ENCODE peak calls at places on chromosome 18, in eight cellular contexts. P is A673, Y is cardiac muscle cell, D is pancreas, I is uterus, U is astrocyte of the spinal cord, O is cardiac fibroblast, E is tibial artery. K is an unnamed sample.

GRCh38 chr18:21083017-21083416 is 28.6 kb downstream of the ROCK1 start:
- DNase-seq in E (no peak), D (no peak), Y (no peak), O (no peak), U (no peak), P (no peak), I (no peak), K (no peak)

GRCh38 chr18:9792565-9793226 is 84.6 kb downstream of the RAB31 start:
- DNase-seq in O (no peak), P (peak), D (no peak), E (no peak), I (no peak), Y (no peak), U (no peak), K (no peak)

GRCh38 chr18:3060667-3061580 is 48.0 kb upstream of the LPIN2 start:
- DNase-seq in E (no peak), D (no peak), O (no peak), P (no peak), I (no peak), U (no peak), Y (no peak), K (no peak)

GRCh38 chr18:58413667-58414628 is 214.9 kb downstream of the ALPK2 start:
- DNase-seq in O (no peak), P (no peak), D (no peak), Y (no peak), E (peak), I (no peak), U (no peak), K (no peak)

GRCh38 chr18:44637210-44638051 is 43.3 kb upstream of the SETBP1 start:
- DNase-seq in I (no peak), D (no peak), Y (no peak), E (no peak), O (no peak), P (no peak), U (peak), K (peak)

GRCh38 chr18:48409591-48410094 is 460 bp upstream of the ZBTB7C start:
- DNase-seq in E (peak), D (peak), U (no peak), I (peak), Y (no peak), P (peak), O (peak), K (no peak)

GRCh38 chr18:3262234-3263171 is 570 bp downstream of the MYL12B start:
- DNase-seq in Y (peak), I (no peak), P (no peak), O (peak), D (peak), U (no peak), E (no peak), K (no peak)

GRCh38 chr18:49561377-49562193 is at the start of gene LIPG:
- DNase-seq in Y (peak), U (peak), P (peak), E (no peak), I (no peak), D (peak), O (peak), K (peak)

GRCh38 chr18:74731097-74731496 is 133.4 kb downstream of the ZNF407 start:
- DNase-seq in Y (peak), E (no peak), O (peak), U (peak), I (no peak), P (peak), D (no peak), K (peak)

GRCh38 chr18:63564576-63564975 is 22.4 kb downstream of the SERPINB12 start:
- DNase-seq in D (no peak), O (no peak), E (no peak), I (no peak), Y (no peak), P (no peak), U (no peak), K (no peak)

GRCh38 chr18:59694824-59695223 is 2.4 kb downstream of the CCBE1 start:
- DNase-seq in O (no peak), Y (no peak), E (no peak), D (no peak), U (no peak), I (no peak), P (no peak), K (no peak)

GRCh38 chr18:59697236-59697932 is at the start of gene CCBE1:
- DNase-seq in D (peak), Y (peak), P (peak), I (peak), E (peak), O (peak), U (peak), K (peak)

GRCh38 chr18:59696311-59697235 is 650 bp downstream of the CCBE1 start:
- DNase-seq in O (peak), I (peak), Y (peak), U (peak), P (peak), D (no peak), E (no peak), K (peak)

GRCh38 chr18:59699061-59699460 is 1.8 kb upstream of the CCBE1 start:
- DNase-seq in D (no peak), E (no peak), I (no peak), Y (no peak), P (no peak), O (no peak), U (no peak), K (peak)

DNA sequence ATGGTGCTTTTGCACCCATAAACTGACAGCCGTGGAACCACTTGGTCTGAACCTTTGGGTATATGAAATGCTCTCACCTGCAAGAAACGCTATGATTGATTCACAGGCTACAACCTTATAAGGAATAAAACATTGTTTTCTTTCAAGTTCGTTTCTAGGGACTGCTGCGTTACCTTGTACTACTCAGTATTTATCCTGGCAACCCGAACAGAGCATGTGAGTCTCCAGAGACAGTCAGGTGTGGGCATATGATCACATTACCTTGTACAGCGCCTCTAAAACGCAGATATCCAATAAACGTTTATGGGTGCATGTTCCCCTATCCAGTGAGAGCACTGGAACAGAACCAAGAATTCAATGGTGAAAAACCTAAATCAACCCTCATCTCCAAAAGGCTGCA is 1.7 kb downstream of the CCBE1 start:
- DNase-seq in U (no peak), O (no peak), Y (no peak), D (no peak), P (no peak), E (no peak), I (no peak), K (no peak)
- H3K4me3 ChIP-seq in U (peak), O (peak), Y (no peak), D (no peak), P (no peak), E (no peak), I (no peak), K (peak)

GRCh38 chr18:54224379-54225014 is at the start of gene MBD2:
- DNase-seq in U (peak), Y (peak), D (peak), I (peak), E (peak), P (peak), O (peak), K (peak)
- TF ChIP-seq CTCF in U (peak), Y (peak), D (no peak), I (peak), E (no peak), P (peak), O (no peak), K (peak)

GRCh38 chr18:37567061-37567993 is 1.7 kb upstream of the CELF4 start:
- DNase-seq in I (no peak), O (no peak), Y (no peak), P (no peak), U (no peak), D (no peak), E (no peak), K (no peak)

GRCh38 chr18:37566479-37567060 is 972 bp upstream of the CELF4 start:
- DNase-seq in Y (no peak), U (no peak), P (peak), O (no peak), D (no peak), I (no peak), E (no peak), K (no peak)

GRCh38 chr18:37565985-37566478 is 434 bp upstream of the CELF4 start:
- DNase-seq in P (peak), D (peak), Y (peak), U (peak), O (peak), I (no peak), E (no peak), K (peak)

GRCh38 chr18:37568671-37569070 is 3.1 kb upstream of the CELF4 start:
- DNase-seq in I (no peak), P (no peak), O (no peak), U (no peak), D (no peak), Y (no peak), E (no peak), K (no peak)

GRCh38 chr18:37567994-37568359 is 2.4 kb upstream of the CELF4 start:
- DNase-seq in E (no peak), U (no peak), D (no peak), P (no peak), O (no peak), Y (no peak), I (no peak), K (no peak)
- H3K4me3 ChIP-seq in E (no peak), U (no peak), D (peak), P (no peak), O (no peak), Y (no peak), I (no peak), K (no peak)

GRCh38 chr18:5452943-5453342 is 90.9 kb downstream of the EPB41L3 start:
- DNase-seq in Y (no peak), D (no peak), U (no peak), O (no peak), P (no peak), I (no peak), E (no peak), K (peak)
- TF ChIP-seq CTCF in Y (no peak), D (no peak), U (no peak), O (no peak), P (no peak), I (no peak), E (no peak), K (no peak)